ENCODE peak calls at places on chromosome 18, in nine cellular contexts. P is AG04450; G is CD8-positive, alpha-beta T cell; A is heart left ventricle; W is left ventricle myocardium inferior; I is endodermal cell; R is cardiac fibroblast; J is OCI-LY7; K is DND-41. C is an unnamed sample.

GRCh38 chr18:56252456-56252855 is 385.9 kb downstream of the TXNL1 start:
- DNase-seq in G (no peak), R (no peak), W (no peak), A (no peak), K (no peak), I (no peak), J (no peak), P (no peak), C (no peak)

GRCh38 chr18:25454270-25454659 is 102.3 kb upstream of the ZNF521 start:
- DNase-seq in A (no peak), J (no peak), R (no peak), G (no peak), P (no peak), W (no peak), K (no peak), I (no peak), C (no peak)

GRCh38 chr18:60347526-60348045 is 25.0 kb downstream of the MC4R start:
- DNase-seq in W (no peak), A (no peak), P (no peak), R (no peak), G (no peak), I (no peak), J (no peak), K (no peak), C (no peak)

GRCh38 chr18:68861365-68861764 is 63.5 kb downstream of the CCDC102B start:
- DNase-seq in P (no peak), W (no peak), R (no peak), J (no peak), K (no peak), A (no peak), G (no peak), I (no peak), C (no peak)

GRCh38 chr18:21146016-21146415 is 34.4 kb upstream of the ROCK1 start:
- DNase-seq in R (peak), A (no peak), W (no peak), P (no peak), J (no peak), G (no peak), I (no peak), K (no peak), C (no peak)

GRCh38 chr18:1499265-1499664 is 594.6 kb downstream of the ADCYAP1 start:
- DNase-seq in P (no peak), W (no peak), I (no peak), K (no peak), J (no peak), A (no peak), R (peak), G (no peak), C (no peak)

GRCh38 chr18:9876523-9876866 is 9.3 kb upstream of the TXNDC2 start:
- DNase-seq in K (no peak), I (no peak), A (no peak), W (no peak), R (no peak), G (no peak), P (no peak), J (no peak), C (no peak)

GRCh38 chr18:24231773-24232735 is 93.2 kb downstream of the CABYR start:
- DNase-seq in G (no peak), J (no peak), A (no peak), W (no peak), R (peak), K (no peak), I (no peak), P (no peak), C (no peak)

GRCh38 chr18:47986724-47987455 is 56.4 kb upstream of the SMAD2 start:
- DNase-seq in A (no peak), W (no peak), G (no peak), I (no peak), R (no peak), J (no peak), P (no peak), K (no peak), C (no peak)

GRCh38 chr18:58671941-58672565 is 788 bp downstream of the MALT1 start:
- DNase-seq in R (peak), G (no peak), W (peak), I (no peak), A (peak), K (no peak), P (no peak), J (peak), C (no peak)

GRCh38 chr18:44033144-44033543 is 647.5 kb upstream of the SETBP1 start:
- DNase-seq in A (no peak), J (no peak), I (no peak), G (no peak), W (no peak), P (no peak), R (no peak), K (no peak), C (no peak)

GRCh38 chr18:49447810-49448745 is 12.4 kb downstream of the DYM start:
- DNase-seq in A (no peak), I (peak), G (peak), R (peak), W (no peak), K (peak), J (peak), P (no peak), C (no peak)
- TF ChIP-seq CTCF in A (peak), I (peak), G (peak), R (peak), W (peak), K (peak), J (peak), P (peak), C (peak)

GRCh38 chr18:78813156-78813555 is 166.5 kb upstream of the SALL3 start:
- DNase-seq in I (peak), A (no peak), W (no peak), P (no peak), K (no peak), R (no peak), J (no peak), G (no peak), C (no peak)
- H3K4me3 ChIP-seq in I (no peak), A (no peak), W (no peak), P (no peak), K (no peak), R (no peak), J (no peak), G (no peak), C (no peak)

GRCh38 chr18:13530879-13531387 is 195.4 kb downstream of the FAM210A start:
- DNase-seq in K (peak), G (no peak), W (peak), A (peak), R (peak), J (peak), I (peak), P (no peak), C (no peak)
- TF ChIP-seq CTCF in K (peak), G (no peak), W (peak), A (peak), R (peak), J (peak), I (peak), P (peak), C (peak)

GRCh38 chr18:37563810-37564511 is 1.6 kb downstream of the CELF4 start:
- DNase-seq in A (no peak), K (no peak), W (no peak), R (no peak), I (no peak), P (no peak), G (no peak), J (no peak), C (no peak)

GRCh38 chr18:37564796-37565137 is 831 bp downstream of the CELF4 start:
- DNase-seq in W (peak), I (peak), K (peak), J (no peak), G (no peak), R (peak), A (peak), P (no peak), C (no peak)

GRCh38 chr18:37566479-37567060 is 972 bp upstream of the CELF4 start:
- DNase-seq in K (no peak), G (no peak), A (no peak), P (no peak), W (no peak), I (peak), J (no peak), R (no peak), C (no peak)

GRCh38 chr18:37565985-37566478 is 434 bp upstream of the CELF4 start:
- DNase-seq in P (no peak), R (peak), W (peak), K (no peak), A (peak), I (peak), J (no peak), G (no peak), C (no peak)

DNA sequence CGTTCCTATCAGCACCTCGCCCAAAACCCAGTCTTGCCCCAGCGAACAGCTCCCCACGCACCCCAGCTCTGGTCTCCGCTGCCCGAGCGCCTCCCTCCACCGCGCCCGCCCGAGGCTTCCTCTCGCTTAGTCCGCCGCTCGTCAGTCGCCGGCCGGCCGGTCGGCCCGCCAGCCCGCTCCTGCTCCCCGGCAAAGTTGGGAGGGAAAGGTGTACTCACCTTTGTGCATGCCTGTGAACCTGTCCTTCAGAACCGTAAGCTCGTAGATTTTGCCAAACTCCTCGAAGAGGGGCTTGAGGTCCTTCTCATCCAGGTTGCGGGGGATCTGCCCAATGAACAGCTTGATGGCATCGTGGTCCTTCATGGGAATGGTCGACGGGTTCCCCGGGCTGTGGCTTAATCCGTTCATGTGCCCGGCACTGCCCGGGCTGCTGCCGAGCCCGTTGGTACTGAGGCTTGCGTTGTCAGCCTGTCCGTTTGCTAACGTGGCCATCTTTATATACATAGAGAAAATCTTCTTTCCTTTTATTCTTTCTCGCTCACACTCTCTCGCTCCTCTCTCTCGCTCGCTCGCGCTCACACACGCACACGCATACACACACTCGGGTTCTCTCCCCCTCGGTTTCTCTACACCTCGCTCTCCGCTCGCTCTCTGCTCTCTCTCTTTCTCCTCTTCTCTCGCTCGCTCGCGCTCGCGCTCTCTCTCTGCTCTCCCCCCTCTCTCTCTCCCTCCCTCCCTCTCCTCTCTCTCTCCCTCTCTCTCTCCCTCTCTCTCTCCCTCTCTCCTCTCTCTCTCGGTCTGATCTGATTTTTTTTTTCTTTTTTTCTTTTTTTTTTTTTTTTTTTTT is at the start of gene CELF4:
- DNase-seq in J (no peak), W (no peak), P (no peak), I (no peak), A (no peak), K (no peak), R (no peak), G (no peak), C (no peak)
- H3K4me3 ChIP-seq in J (no peak), W (peak), P (peak), I (peak), A (peak), K (no peak), R (peak), G (no peak), C (no peak)

C was measured in GM12864.